ENCODE peak calls at places on chromosomes 11 and 22, in eight cellular contexts. One of them, this sample, is unnamed.

GRCh38 chr11:74020537-74020936 is 11.7 kb upstream of the UCP3 start:
- DNase-seq in Caco-2: no peak
- DNase-seq in Daoy: no peak
- DNase-seq in breast epithelium: no peak
- DNase-seq in AG09319: no peak
- DNase-seq in naive thymus-derived CD4-positive, alpha-beta T cell: no peak
- DNase-seq in cardiac septum: peak; percentile 38
- DNase-seq in right atrium auricular region: no peak
- DNase-seq in this sample: no peak

GRCh38 chr22:50660306-50660705 is 12.3 kb upstream of the SHANK3 start:
- DNase-seq in Caco-2: no peak
- DNase-seq in Daoy: no peak
- DNase-seq in breast epithelium: no peak
- DNase-seq in AG09319: no peak
- DNase-seq in naive thymus-derived CD4-positive, alpha-beta T cell: no peak
- DNase-seq in cardiac septum: no peak
- DNase-seq in right atrium auricular region: no peak
- DNase-seq in this sample: no peak

GRCh38 chr11:129992161-129992944 is 10.3 kb downstream of the PRDM10 start:
- DNase-seq in Caco-2: peak; percentile 82
- DNase-seq in Daoy: peak; percentile 48
- DNase-seq in breast epithelium: peak; percentile 35
- DNase-seq in AG09319: no peak
- DNase-seq in naive thymus-derived CD4-positive, alpha-beta T cell: peak; percentile 33
- DNase-seq in cardiac septum: no peak
- DNase-seq in right atrium auricular region: no peak
- DNase-seq in this sample: peak; percentile 82

GRCh38 chr11:126194121-126194543 is 17.3 kb downstream of the RPUSD4 start:
- DNase-seq in Caco-2: no peak
- DNase-seq in Daoy: peak; percentile 30
- DNase-seq in breast epithelium: peak; percentile 27
- DNase-seq in AG09319: no peak
- DNase-seq in naive thymus-derived CD4-positive, alpha-beta T cell: peak; percentile 43
- DNase-seq in cardiac septum: no peak
- DNase-seq in right atrium auricular region: no peak
- DNase-seq in this sample: peak; percentile 44

GRCh38 chr11:118194835-118195627 is 18.6 kb upstream of the SCN2B start:
- DNase-seq in Caco-2: peak; percentile 94
- DNase-seq in Daoy: peak; percentile 67
- DNase-seq in breast epithelium: peak; percentile 45
- DNase-seq in AG09319: peak; percentile 66
- DNase-seq in naive thymus-derived CD4-positive, alpha-beta T cell: no peak
- DNase-seq in cardiac septum: peak; percentile 90
- DNase-seq in right atrium auricular region: peak; percentile 95
- DNase-seq in this sample: peak; percentile 98

GRCh38 chr22:35846804-35847203 is 129.1 kb downstream of the APOL5 start:
- DNase-seq in Caco-2: no peak
- DNase-seq in Daoy: no peak
- DNase-seq in breast epithelium: no peak
- DNase-seq in AG09319: no peak
- DNase-seq in naive thymus-derived CD4-positive, alpha-beta T cell: no peak
- DNase-seq in cardiac septum: no peak
- DNase-seq in right atrium auricular region: no peak
- DNase-seq in this sample: no peak

GRCh38 chr22:37716708-37717107 is 19.9 kb downstream of the TRIOBP start:
- DNase-seq in Caco-2: no peak
- DNase-seq in Daoy: peak; percentile 28
- DNase-seq in breast epithelium: no peak
- DNase-seq in AG09319: no peak
- DNase-seq in naive thymus-derived CD4-positive, alpha-beta T cell: no peak
- DNase-seq in cardiac septum: no peak
- DNase-seq in right atrium auricular region: no peak
- DNase-seq in this sample: no peak

GRCh38 chr11:65434057-65434666 is 11.6 kb downstream of the NEAT1 start:
- DNase-seq in Caco-2: peak; percentile 18
- DNase-seq in Daoy: no peak
- DNase-seq in breast epithelium: peak; percentile 15
- DNase-seq in AG09319: no peak
- DNase-seq in naive thymus-derived CD4-positive, alpha-beta T cell: no peak
- DNase-seq in cardiac septum: peak; percentile 17
- DNase-seq in right atrium auricular region: peak; percentile 53
- DNase-seq in this sample: no peak

GRCh38 chr11:65717906-65718305 is 2.7 kb downstream of the RNASEH2C start:
- DNase-seq in Caco-2: no peak
- DNase-seq in Daoy: no peak
- DNase-seq in breast epithelium: no peak
- DNase-seq in AG09319: no peak
- DNase-seq in naive thymus-derived CD4-positive, alpha-beta T cell: no peak
- DNase-seq in cardiac septum: no peak
- DNase-seq in right atrium auricular region: no peak
- DNase-seq in this sample: no peak

GRCh38 chr11:128437137-128437536 is 150.2 kb downstream of the ETS1 start:
- DNase-seq in Caco-2: no peak
- DNase-seq in Daoy: no peak
- DNase-seq in breast epithelium: no peak
- DNase-seq in AG09319: peak; percentile 73
- DNase-seq in naive thymus-derived CD4-positive, alpha-beta T cell: no peak
- DNase-seq in cardiac septum: no peak
- DNase-seq in right atrium auricular region: no peak
- DNase-seq in this sample: no peak

GRCh38 chr11:59676205-59676604 is 7.4 kb upstream of the PATL1 start:
- DNase-seq in Caco-2: no peak
- DNase-seq in Daoy: no peak
- DNase-seq in breast epithelium: no peak
- DNase-seq in AG09319: no peak
- DNase-seq in naive thymus-derived CD4-positive, alpha-beta T cell: no peak
- DNase-seq in cardiac septum: no peak
- DNase-seq in right atrium auricular region: no peak
- DNase-seq in this sample: peak; percentile 24

GRCh38 chr11:74679513-74679865 is 51.7 kb downstream of the CHRDL2 start:
- DNase-seq in Caco-2: peak; percentile 27
- DNase-seq in Daoy: no peak
- DNase-seq in breast epithelium: peak; percentile 8
- DNase-seq in AG09319: no peak
- DNase-seq in naive thymus-derived CD4-positive, alpha-beta T cell: no peak
- DNase-seq in cardiac septum: no peak
- DNase-seq in right atrium auricular region: peak; percentile 58
- DNase-seq in this sample: no peak

GRCh38 chr22:22155607-22156006 is 89.0 kb upstream of the VPREB1 start:
- DNase-seq in Caco-2: no peak
- DNase-seq in Daoy: no peak
- DNase-seq in breast epithelium: no peak
- DNase-seq in AG09319: no peak
- DNase-seq in naive thymus-derived CD4-positive, alpha-beta T cell: no peak
- DNase-seq in cardiac septum: no peak
- DNase-seq in right atrium auricular region: no peak
- DNase-seq in this sample: no peak

GRCh38 chr11:134276396-134277175 is 407 bp downstream of the GLB1L3 start:
- DNase-seq in Caco-2: no peak
- DNase-seq in Daoy: no peak
- DNase-seq in breast epithelium: peak; percentile 6
- DNase-seq in AG09319: no peak
- DNase-seq in naive thymus-derived CD4-positive, alpha-beta T cell: no peak
- DNase-seq in cardiac septum: no peak
- DNase-seq in right atrium auricular region: no peak
- DNase-seq in this sample: no peak

GRCh38 chr22:25120093-25120561 is 79.5 kb upstream of the CRYBB3 start:
- DNase-seq in Caco-2: peak; percentile 52
- DNase-seq in Daoy: peak; percentile 49
- DNase-seq in breast epithelium: peak; percentile 91
- DNase-seq in AG09319: no peak
- DNase-seq in naive thymus-derived CD4-positive, alpha-beta T cell: no peak
- DNase-seq in cardiac septum: no peak
- DNase-seq in right atrium auricular region: no peak
- DNase-seq in this sample: peak; percentile 92

GRCh38 chr22:37898441-37899181 is 7.5 kb upstream of the MICALL1 start:
- DNase-seq in Caco-2: peak; percentile 67
- DNase-seq in Daoy: peak; percentile 46
- DNase-seq in breast epithelium: peak; percentile 92
- DNase-seq in AG09319: no peak
- DNase-seq in naive thymus-derived CD4-positive, alpha-beta T cell: no peak
- DNase-seq in cardiac septum: no peak
- DNase-seq in right atrium auricular region: no peak
- DNase-seq in this sample: peak; percentile 77

GRCh38 chr11:83459802-83460201 is 173.6 kb upstream of the CCDC90B start:
- DNase-seq in Caco-2: no peak
- DNase-seq in Daoy: no peak
- DNase-seq in breast epithelium: no peak
- DNase-seq in AG09319: no peak
- DNase-seq in naive thymus-derived CD4-positive, alpha-beta T cell: no peak
- DNase-seq in cardiac septum: no peak
- DNase-seq in right atrium auricular region: no peak
- DNase-seq in this sample: no peak

GRCh38 chr11:67290801-67291200 is 1.7 kb downstream of the ANKRD13D start:
- DNase-seq in Caco-2: no peak
- DNase-seq in Daoy: no peak
- DNase-seq in breast epithelium: no peak
- DNase-seq in AG09319: no peak
- DNase-seq in naive thymus-derived CD4-positive, alpha-beta T cell: no peak
- DNase-seq in cardiac septum: peak; percentile 75
- DNase-seq in right atrium auricular region: no peak
- DNase-seq in this sample: no peak

GRCh38 chr11:116501728-116502127 is 271.1 kb downstream of the BUD13 start:
- DNase-seq in Caco-2: no peak
- DNase-seq in Daoy: no peak
- DNase-seq in breast epithelium: no peak
- DNase-seq in AG09319: no peak
- DNase-seq in naive thymus-derived CD4-positive, alpha-beta T cell: no peak
- DNase-seq in cardiac septum: peak; percentile 46
- DNase-seq in right atrium auricular region: no peak
- DNase-seq in this sample: no peak

GRCh38 chr11:73453562-73453961 is 77.4 kb downstream of the RELT start:
- DNase-seq in Caco-2: no peak
- DNase-seq in Daoy: no peak
- DNase-seq in breast epithelium: no peak
- DNase-seq in AG09319: no peak
- DNase-seq in naive thymus-derived CD4-positive, alpha-beta T cell: no peak
- DNase-seq in cardiac septum: no peak
- DNase-seq in right atrium auricular region: no peak
- DNase-seq in this sample: no peak

GRCh38 chr11:93986716-93987115 is 34.4 kb upstream of the HEPHL1 start:
- DNase-seq in Caco-2: no peak
- DNase-seq in Daoy: peak; percentile 17
- DNase-seq in breast epithelium: peak; percentile 18
- DNase-seq in AG09319: no peak
- DNase-seq in naive thymus-derived CD4-positive, alpha-beta T cell: no peak
- DNase-seq in cardiac septum: no peak
- DNase-seq in right atrium auricular region: no peak
- DNase-seq in this sample: no peak

GRCh38 chr11:128411149-128411548 is 176.2 kb downstream of the ETS1 start:
- DNase-seq in Caco-2: no peak
- DNase-seq in Daoy: no peak
- DNase-seq in breast epithelium: no peak
- DNase-seq in AG09319: no peak
- DNase-seq in naive thymus-derived CD4-positive, alpha-beta T cell: no peak
- DNase-seq in cardiac septum: no peak
- DNase-seq in right atrium auricular region: no peak
- DNase-seq in this sample: no peak

GRCh38 chr11:67466367-67466766 is 2.7 kb downstream of the TMEM134 start:
- DNase-seq in Caco-2: peak; percentile 34
- DNase-seq in Daoy: no peak
- DNase-seq in breast epithelium: no peak
- DNase-seq in AG09319: no peak
- DNase-seq in naive thymus-derived CD4-positive, alpha-beta T cell: no peak
- DNase-seq in cardiac septum: no peak
- DNase-seq in right atrium auricular region: no peak
- DNase-seq in this sample: no peak

GRCh38 chr11:94100253-94100652 is 28.4 kb upstream of the PANX1 start:
- DNase-seq in Caco-2: no peak
- DNase-seq in Daoy: no peak
- DNase-seq in breast epithelium: no peak
- DNase-seq in AG09319: no peak
- DNase-seq in naive thymus-derived CD4-positive, alpha-beta T cell: no peak
- DNase-seq in cardiac septum: no peak
- DNase-seq in right atrium auricular region: no peak
- DNase-seq in this sample: no peak

GRCh38 chr11:13761250-13761649 is 92.8 kb downstream of the FAR1 start:
- DNase-seq in Caco-2: no peak
- DNase-seq in Daoy: no peak
- DNase-seq in breast epithelium: no peak
- DNase-seq in AG09319: no peak
- DNase-seq in naive thymus-derived CD4-positive, alpha-beta T cell: no peak
- DNase-seq in cardiac septum: no peak
- DNase-seq in right atrium auricular region: no peak
- DNase-seq in this sample: no peak

GRCh38 chr11:115670538-115671200 is 166.5 kb upstream of the CADM1 start:
- DNase-seq in Caco-2: no peak
- DNase-seq in Daoy: no peak
- DNase-seq in breast epithelium: no peak
- DNase-seq in AG09319: no peak
- DNase-seq in naive thymus-derived CD4-positive, alpha-beta T cell: no peak
- DNase-seq in cardiac septum: no peak
- DNase-seq in right atrium auricular region: no peak
- DNase-seq in this sample: no peak

GRCh38 chr11:65325435-65325834 is 8.2 kb upstream of the DPF2 start:
- DNase-seq in Caco-2: no peak
- DNase-seq in Daoy: no peak
- DNase-seq in breast epithelium: no peak
- DNase-seq in AG09319: no peak
- DNase-seq in naive thymus-derived CD4-positive, alpha-beta T cell: no peak
- DNase-seq in cardiac septum: no peak
- DNase-seq in right atrium auricular region: no peak
- DNase-seq in this sample: no peak

GRCh38 chr11:44701276-44701675 is 25.5 kb upstream of the TSPAN18 start:
- DNase-seq in Caco-2: no peak
- DNase-seq in Daoy: no peak
- DNase-seq in breast epithelium: no peak
- DNase-seq in AG09319: no peak
- DNase-seq in naive thymus-derived CD4-positive, alpha-beta T cell: no peak
- DNase-seq in cardiac septum: no peak
- DNase-seq in right atrium auricular region: no peak
- DNase-seq in this sample: no peak

GRCh38 chr11:11524436-11525038 is 97.3 kb downstream of the GALNT18 start:
- DNase-seq in Caco-2: no peak
- DNase-seq in Daoy: peak; percentile 59
- DNase-seq in breast epithelium: no peak
- DNase-seq in AG09319: no peak
- DNase-seq in naive thymus-derived CD4-positive, alpha-beta T cell: no peak
- DNase-seq in cardiac septum: no peak
- DNase-seq in right atrium auricular region: no peak
- DNase-seq in this sample: no peak

GRCh38 chr11:119810478-119811232 is 81.7 kb upstream of the NECTIN1 start:
- DNase-seq in Caco-2: no peak
- DNase-seq in Daoy: no peak
- DNase-seq in breast epithelium: no peak
- DNase-seq in AG09319: no peak
- DNase-seq in naive thymus-derived CD4-positive, alpha-beta T cell: no peak
- DNase-seq in cardiac septum: no peak
- DNase-seq in right atrium auricular region: no peak
- DNase-seq in this sample: no peak

GRCh38 chr11:625636-626319 is 1.0 kb upstream of the CDHR5 start:
- DNase-seq in Caco-2: peak; percentile 79
- DNase-seq in Daoy: peak; percentile 1
- DNase-seq in breast epithelium: no peak
- DNase-seq in AG09319: no peak
- DNase-seq in naive thymus-derived CD4-positive, alpha-beta T cell: no peak
- DNase-seq in cardiac septum: no peak
- DNase-seq in right atrium auricular region: no peak
- DNase-seq in this sample: no peak

GRCh38 chr11:110858556-110858921 is 146.3 kb upstream of the ARHGAP20 start:
- DNase-seq in Caco-2: no peak
- DNase-seq in Daoy: no peak
- DNase-seq in breast epithelium: peak; percentile 40
- DNase-seq in AG09319: no peak
- DNase-seq in naive thymus-derived CD4-positive, alpha-beta T cell: no peak
- DNase-seq in cardiac septum: peak; percentile 74
- DNase-seq in right atrium auricular region: peak; percentile 62
- DNase-seq in this sample: no peak

GRCh38 chr11:1499261-1499890 is 12.8 kb upstream of the MOB2 start:
- DNase-seq in Caco-2: no peak
- DNase-seq in Daoy: no peak
- DNase-seq in breast epithelium: no peak
- DNase-seq in AG09319: no peak
- DNase-seq in naive thymus-derived CD4-positive, alpha-beta T cell: no peak
- DNase-seq in cardiac septum: peak; percentile 70
- DNase-seq in right atrium auricular region: no peak
- DNase-seq in this sample: no peak

GRCh38 chr22:35638408-35638807 is 9.8 kb upstream of the APOL6 start:
- DNase-seq in Caco-2: no peak
- DNase-seq in Daoy: peak; percentile 81
- DNase-seq in breast epithelium: peak; percentile 71
- DNase-seq in AG09319: peak; percentile 86
- DNase-seq in naive thymus-derived CD4-positive, alpha-beta T cell: no peak
- DNase-seq in cardiac septum: peak; percentile 91
- DNase-seq in right atrium auricular region: peak; percentile 96
- DNase-seq in this sample: no peak